ENCODE peak calls at places on chromosomes 5 and 9, in seven cellular contexts. N is ovary, X is B cell, A is AG09309, O is progenitor cell of endocrine pancreas, G is endodermal cell, E is AG10803. M is an unnamed sample.

GRCh38 chr5:142644640-142645361 is 41.1 kb downstream of the FGF1 start:
- DNase-seq in N (no peak), X (no peak), A (peak), O (no peak), G (no peak), E (peak), M (no peak)

GRCh38 chr5:65828507-65828906 is 97.9 kb upstream of the ERBIN start:
- DNase-seq in N (no peak), X (no peak), A (no peak), O (no peak), G (no peak), E (peak), M (no peak)

GRCh38 chr9:88521308-88521707 is 13.7 kb upstream of the NXNL2 start:
- DNase-seq in N (no peak), X (no peak), A (no peak), O (no peak), G (no peak), E (no peak), M (no peak)

GRCh38 chr9:22170162-22170932 is 161.2 kb upstream of the CDKN2B start:
- DNase-seq in N (no peak), X (no peak), A (peak), O (no peak), G (no peak), E (peak), M (no peak)

GRCh38 chr5:43602456-43602817 is 543 bp upstream of the NNT start:
- DNase-seq in N (peak), X (no peak), A (peak), O (peak), G (no peak), E (peak), M (no peak)

GRCh38 chr9:89679006-89679395 is 74.2 kb downstream of the GADD45G start:
- DNase-seq in N (no peak), X (no peak), A (no peak), O (no peak), G (no peak), E (no peak), M (no peak)

GRCh38 chr5:55925677-55926076 is 69.1 kb downstream of the IL6ST start:
- DNase-seq in N (no peak), X (no peak), A (no peak), O (no peak), G (no peak), E (no peak), M (no peak)

GRCh38 chr9:118058227-118058626 is 354.0 kb downstream of the TLR4 start:
- DNase-seq in N (no peak), X (no peak), A (no peak), O (no peak), G (no peak), E (no peak), M (no peak)

GRCh38 chr5:104512063-104512798 is 949.6 kb upstream of the NUDT12 start:
- DNase-seq in N (no peak), X (no peak), A (no peak), O (no peak), G (no peak), E (no peak), M (no peak)

GRCh38 chr5:112637343-112637742 is 100.3 kb upstream of the APC start:
- DNase-seq in N (no peak), X (no peak), A (no peak), O (no peak), G (no peak), E (peak), M (no peak)

GRCh38 chr5:173781826-173782670 is 106.1 kb upstream of the CPEB4 start:
- DNase-seq in N (peak), X (peak), A (peak), O (no peak), G (no peak), E (peak), M (no peak)

GRCh38 chr5:124949862-124950261 is 203.4 kb upstream of the ZNF608 start:
- DNase-seq in N (no peak), X (no peak), A (no peak), O (no peak), G (no peak), E (no peak), M (no peak)

GRCh38 chr5:176530983-176531901 is 6.0 kb downstream of the RNF44 start:
- DNase-seq in N (peak), X (no peak), A (no peak), O (no peak), G (peak), E (no peak), M (no peak)

GRCh38 chr9:92242115-92242778 is 51.2 kb downstream of the IARS1 start:
- DNase-seq in N (no peak), X (no peak), A (peak), O (no peak), G (peak), E (peak), M (no peak)

GRCh38 chr5:16570121-16570815 is 46.5 kb downstream of the RETREG1 start:
- DNase-seq in N (no peak), X (no peak), A (no peak), O (no peak), G (no peak), E (peak), M (no peak)

GRCh38 chr5:111237470-111237869 is 13.3 kb downstream of the CAMK4 start:
- DNase-seq in N (no peak), X (no peak), A (no peak), O (no peak), G (no peak), E (no peak), M (no peak)

GRCh38 chr5:150519978-150520377 is 12.0 kb downstream of the NDST1 start:
- DNase-seq in N (no peak), X (no peak), A (no peak), O (no peak), G (no peak), E (no peak), M (no peak)

GRCh38 chr5:174319551-174319950 is 274.0 kb downstream of the NSG2 start:
- DNase-seq in N (no peak), X (no peak), A (no peak), O (no peak), G (peak), E (no peak), M (no peak)

GRCh38 chr5:62093981-62094380 is 212.0 kb upstream of the KIF2A start:
- DNase-seq in N (no peak), X (no peak), A (no peak), O (no peak), G (no peak), E (peak), M (no peak)

GRCh38 chr9:93761822-93762221 is 185.4 kb downstream of the PHF2 start:
- DNase-seq in N (no peak), X (no peak), A (no peak), O (no peak), G (no peak), E (no peak), M (no peak)

GRCh38 chr9:81363916-81364480 is 325.3 kb downstream of the TLE1 start:
- DNase-seq in N (no peak), X (no peak), A (no peak), O (no peak), G (no peak), E (no peak), M (no peak)

GRCh38 chr5:5332287-5332686 is 90.2 kb upstream of the ICE1 start:
- DNase-seq in N (no peak), X (no peak), A (no peak), O (no peak), G (peak), E (no peak), M (no peak)

GRCh38 chr9:128550226-128550625 is 2.2 kb upstream of the SPTAN1 start:
- DNase-seq in N (no peak), X (no peak), A (no peak), O (no peak), G (peak), E (no peak), M (no peak)

GRCh38 chr9:113963914-113964739 is 88.0 kb downstream of the ZNF618 start:
- DNase-seq in N (no peak), X (no peak), A (no peak), O (no peak), G (no peak), E (peak), M (no peak)

GRCh38 chr9:129052592-129052991 is 16.2 kb downstream of the MIGA2 start:
- DNase-seq in N (no peak), X (no peak), A (no peak), O (no peak), G (no peak), E (no peak), M (no peak)

GRCh38 chr5:135466178-135467050 is 14.3 kb upstream of the TIFAB start:
- DNase-seq in N (peak), X (peak), A (peak), O (peak), G (peak), E (peak), M (peak)

GRCh38 chr5:171152382-171152781 is 156.7 kb upstream of the TLX3 start:
- DNase-seq in N (no peak), X (no peak), A (peak), O (no peak), G (no peak), E (peak), M (no peak)

GRCh38 chr5:71757590-71758543 is 38.8 kb downstream of the CARTPT start:
- DNase-seq in N (peak), X (no peak), A (peak), O (peak), G (peak), E (peak), M (no peak)

GRCh38 chr9:87579761-87580626 is 82.3 kb downstream of the DAPK1 start:
- DNase-seq in N (no peak), X (no peak), A (no peak), O (no peak), G (no peak), E (peak), M (no peak)

GRCh38 chr5:148267972-148268371 is 622 bp upstream of the SPINK13 start:
- DNase-seq in N (no peak), X (no peak), A (no peak), O (no peak), G (no peak), E (no peak), M (no peak)

GRCh38 chr9:73137286-73137899 is 14.3 kb upstream of the ANXA1 start:
- DNase-seq in N (no peak), X (no peak), A (no peak), O (no peak), G (no peak), E (no peak), M (no peak)

GRCh38 chr9:106588601-106589000 is 274.4 kb upstream of the ZNF462 start:
- DNase-seq in N (no peak), X (no peak), A (no peak), O (no peak), G (peak), E (peak), M (no peak)

GRCh38 chr9:119609277-119609971 is 240.2 kb upstream of the BRINP1 start:
- DNase-seq in N (no peak), X (no peak), A (no peak), O (no peak), G (no peak), E (no peak), M (no peak)

GRCh38 chr5:65014769-65015168 is 246.0 kb downstream of the CWC27 start:
- DNase-seq in N (no peak), X (no peak), A (no peak), O (no peak), G (no peak), E (no peak), M (no peak)

GRCh38 chr9:138057726-138058125 is 180.1 kb downstream of the CACNA1B start:
- DNase-seq in N (no peak), X (no peak), A (no peak), O (no peak), G (peak), E (no peak), M (no peak)

GRCh38 chr5:157384971-157385709 is 74.9 kb upstream of the NIPAL4 start:
- DNase-seq in N (no peak), X (no peak), A (peak), O (no peak), G (peak), E (peak), M (no peak)

GRCh38 chr9:22416692-22417060 is 29.9 kb upstream of the DMRTA1 start:
- DNase-seq in N (no peak), X (no peak), A (no peak), O (no peak), G (no peak), E (no peak), M (no peak)

GRCh38 chr5:134994560-134995156 is 27.0 kb downstream of the CATSPER3 start:
- DNase-seq in N (no peak), X (no peak), A (no peak), O (no peak), G (no peak), E (no peak), M (no peak)

GRCh38 chr9:109556061-109556460 is 58.0 kb upstream of the PTPN3 start:
- DNase-seq in N (no peak), X (no peak), A (no peak), O (no peak), G (peak), E (no peak), M (no peak)

DNA sequence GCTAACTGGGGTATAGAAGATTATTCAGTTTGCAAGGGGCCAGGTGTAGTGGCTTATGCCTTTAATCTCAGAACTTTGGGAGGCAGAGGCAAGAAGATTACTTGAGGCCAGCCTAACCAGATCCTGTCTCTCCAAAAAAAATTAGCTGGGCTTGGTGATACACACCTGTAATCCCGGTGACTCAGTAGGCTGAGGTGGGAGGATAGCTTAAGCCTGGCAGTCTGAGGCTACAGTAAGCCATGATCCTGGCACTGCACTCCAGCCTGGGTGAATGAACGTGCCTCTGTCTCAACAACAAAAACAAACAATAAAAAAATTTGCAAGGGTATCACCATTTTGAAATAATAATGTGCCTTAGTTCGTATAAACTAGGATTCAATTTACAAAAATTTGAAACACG is 51.3 kb downstream of the BAAT start:
- DNase-seq in N (no peak), X (no peak), A (no peak), O (no peak), G (no peak), E (no peak), M (no peak)
- TF ChIP-seq CTCF in N (no peak), X (no peak), A (no peak), O (no peak), G (no peak), E (no peak), M (no peak)

DNA sequence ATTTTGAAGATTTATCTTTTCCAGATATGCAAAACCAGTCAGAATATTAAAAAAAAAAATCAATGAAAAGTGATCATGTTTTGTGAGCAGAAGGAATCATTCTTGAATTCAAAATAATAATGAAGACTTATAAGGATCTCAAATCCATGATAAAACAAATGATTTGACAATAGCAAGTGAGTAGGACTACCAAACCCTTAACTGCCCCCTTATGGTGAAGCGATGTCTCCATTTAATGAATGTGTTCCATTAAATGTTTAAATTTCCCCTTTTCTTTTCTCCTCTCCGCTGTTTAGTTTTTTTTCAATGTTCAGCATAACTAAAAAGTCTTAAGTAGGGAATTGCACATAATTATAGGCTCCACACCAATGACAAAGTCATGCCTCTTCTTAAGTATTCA is 12.2 kb upstream of the MARCHF3 start:
- DNase-seq in N (no peak), X (no peak), A (no peak), O (no peak), G (no peak), E (peak), M (no peak)
- TF ChIP-seq CTCF in N (no peak), X (peak), A (peak), O (no peak), G (peak), E (peak), M (peak)

DNA sequence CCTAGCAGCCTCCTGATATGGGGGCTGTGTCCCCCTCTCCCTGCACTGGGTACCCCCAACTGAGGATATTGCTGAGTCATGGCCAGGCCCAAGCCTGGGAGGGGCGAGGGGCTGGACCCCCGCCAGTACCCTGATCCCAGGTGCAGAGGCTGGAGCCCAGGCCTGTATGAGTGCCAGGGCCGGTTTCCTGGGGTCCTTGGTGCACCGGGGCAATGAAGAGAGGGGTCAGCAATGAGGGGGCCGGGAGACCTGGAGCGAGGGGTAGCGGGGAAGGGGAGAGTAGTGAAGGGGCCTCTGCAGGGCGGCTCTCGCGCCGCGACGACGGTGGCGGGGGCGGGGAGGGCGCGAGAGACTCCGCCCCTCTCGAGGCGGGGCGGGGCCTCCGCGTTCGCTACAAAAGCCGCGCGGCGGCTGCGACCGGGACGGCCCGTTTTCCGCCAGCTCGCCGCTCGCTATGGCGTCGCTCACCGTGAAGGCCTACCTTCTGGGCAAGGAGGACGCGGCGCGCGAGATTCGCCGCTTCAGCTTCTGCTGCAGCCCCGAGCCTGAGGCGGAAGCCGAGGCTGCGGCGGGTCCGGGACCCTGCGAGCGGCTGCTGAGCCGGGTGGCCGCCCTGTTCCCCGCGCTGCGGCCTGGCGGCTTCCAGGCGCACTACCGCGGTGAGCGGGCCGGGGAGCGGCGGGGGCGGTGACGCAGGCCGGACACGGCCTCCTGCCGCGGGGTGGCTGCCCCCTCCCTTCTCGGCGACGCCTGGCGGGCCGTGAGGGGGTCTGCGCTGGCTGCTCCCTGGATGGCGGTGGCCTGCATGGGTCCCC is at the start of gene SQSTM1:
- DNase-seq in N (peak), X (peak), A (no peak), O (peak), G (peak), E (peak), M (peak)
- TF ChIP-seq CTCF in N (peak), X (no peak), A (no peak), O (peak), G (peak), E (no peak), M (peak)

GRCh38 chr5:123097483-123097870 is 8.4 kb downstream of the PRDM6 start:
- DNase-seq in N (no peak), X (no peak), A (no peak), O (no peak), G (no peak), E (no peak), M (no peak)

GRCh38 chr5:123093279-123094226 is 4.5 kb downstream of the PRDM6 start:
- DNase-seq in N (no peak), X (no peak), A (no peak), O (no peak), G (peak), E (no peak), M (no peak)

GRCh38 chr5:123095694-123096120 is 6.7 kb downstream of the PRDM6 start:
- DNase-seq in N (no peak), X (no peak), A (no peak), O (no peak), G (no peak), E (no peak), M (no peak)

GRCh38 chr5:123094227-123094918 is 5.3 kb downstream of the PRDM6 start:
- DNase-seq in N (no peak), X (no peak), A (no peak), O (no peak), G (no peak), E (no peak), M (no peak)

GRCh38 chr5:123094919-123095693 is 6.1 kb downstream of the PRDM6 start:
- DNase-seq in N (peak), X (no peak), A (no peak), O (peak), G (peak), E (no peak), M (no peak)
- TF ChIP-seq CTCF in N (no peak), X (no peak), A (no peak), O (peak), G (peak), E (no peak), M (peak)

GRCh38 chr9:76756273-76756650 is 8.0 kb upstream of the PCA3 start:
- DNase-seq in N (no peak), X (no peak), A (no peak), O (no peak), G (peak), E (peak), M (no peak)
- TF ChIP-seq CTCF in N (no peak), X (no peak), A (peak), O (peak), G (peak), E (peak), M (peak)

GRCh38 chr5:31664566-31664965 is 25.6 kb downstream of the PDZD2 start:
- DNase-seq in N (no peak), X (no peak), A (no peak), O (no peak), G (peak), E (no peak), M (no peak)
- TF ChIP-seq CTCF in N (no peak), X (no peak), A (no peak), O (peak), G (peak), E (no peak), M (peak)